ENCODE peak calls at places on chromosomes 5 and 9, in four cellular contexts. M is K562, S is HepG2, L is H1. B is an unnamed sample.
A peak's percentile ranks its signal among the peaks of the same experiment; 100 is the strongest.

GRCh38 chr9:82790868-82791267 is 272.1 kb downstream of the RASEF start:
- DNase-seq in M (no peak), S (no peak), L (no peak), B (no peak)

GRCh38 chr5:107670927-107671741 is at the start of gene EFNA5:
- DNase-seq in M (no peak), S (no peak), L (no peak), B (no peak)

GRCh38 chr5:175851311-175851710 is 20.1 kb upstream of the CPLX2 start:
- DNase-seq in M (no peak), S (no peak), L (no peak), B (no peak)

GRCh38 chr5:113133573-113133972 is 157.0 kb downstream of the DCP2 start:
- DNase-seq in M (no peak), S (no peak), L (no peak), B (no peak)

GRCh38 chr9:94779101-94779500 is 52.6 kb downstream of the AOPEP start:
- DNase-seq in M (peak; percentile 24), S (no peak), L (no peak), B (no peak)

GRCh38 chr9:131854334-131854733 is 114.5 kb upstream of the RAPGEF1 start:
- DNase-seq in M (no peak), S (no peak), L (no peak), B (no peak)

GRCh38 chr9:6930827-6931226 is 173.1 kb downstream of the KDM4C start:
- DNase-seq in M (no peak), S (no peak), L (no peak), B (no peak)

GRCh38 chr5:14025566-14026276 is 81.2 kb upstream of the DNAH5 start:
- DNase-seq in M (no peak), S (no peak), L (no peak), B (no peak)

GRCh38 chr5:57979671-57980070 is 480.2 kb downstream of the PLK2 start:
- DNase-seq in M (no peak), S (no peak), L (no peak), B (no peak)

GRCh38 chr9:89096807-89097206 is 81.8 kb downstream of the SHC3 start:
- DNase-seq in M (no peak), S (no peak), L (no peak), B (no peak)

GRCh38 chr9:1722404-1722803 is 292.7 kb upstream of the SMARCA2 start:
- DNase-seq in M (no peak), S (no peak), L (no peak), B (no peak)

GRCh38 chr9:83299556-83299955 is 236.6 kb upstream of the RASEF start:
- DNase-seq in M (no peak), S (no peak), L (no peak), B (no peak)

GRCh38 chr9:124348831-124349230 is 66.4 kb downstream of the PSMB7 start:
- DNase-seq in M (no peak), S (no peak), L (no peak), B (no peak)

GRCh38 chr5:93746406-93747056 is 5.1 kb upstream of the POU5F2 start:
- DNase-seq in M (no peak), S (no peak), L (no peak), B (no peak)

GRCh38 chr5:135458921-135459331 is 6.8 kb upstream of the TIFAB start:
- DNase-seq in M (peak; percentile 55), S (no peak), L (no peak), B (no peak)

GRCh38 chr9:18189876-18190670 is 283.9 kb upstream of the ADAMTSL1 start:
- DNase-seq in M (no peak), S (no peak), L (no peak), B (no peak)

GRCh38 chr9:125446581-125447094 is 185.0 kb downstream of the GAPVD1 start:
- DNase-seq in M (no peak), S (no peak), L (no peak), B (peak; percentile 92)

GRCh38 chr9:7137040-7137439 is 379.3 kb downstream of the KDM4C start:
- DNase-seq in M (no peak), S (no peak), L (no peak), B (no peak)

GRCh38 chr5:78827725-78828124 is 157.4 kb downstream of the ARSB start:
- DNase-seq in M (no peak), S (no peak), L (no peak), B (no peak)

GRCh38 chr9:91158946-91159345 is 202.8 kb downstream of the AUH start:
- DNase-seq in M (no peak), S (no peak), L (no peak), B (no peak)

GRCh38 chr9:132372177-132373095 is 17.6 kb upstream of the SETX start:
- DNase-seq in M (peak; percentile 17), S (no peak), L (no peak), B (no peak)

GRCh38 chr9:123418052-123418430 is 62.0 kb downstream of the CRB2 start:
- DNase-seq in M (no peak), S (no peak), L (no peak), B (no peak)

GRCh38 chr5:96790851-96791513 is 16.8 kb downstream of the ERAP1 start:
- DNase-seq in M (no peak), S (no peak), L (no peak), B (no peak)

GRCh38 chr9:35313911-35314310 is 152.1 kb downstream of the UNC13B start:
- DNase-seq in M (no peak), S (no peak), L (no peak), B (no peak)

GRCh38 chr5:53874409-53874808 is 314.0 kb downstream of the NDUFS4 start:
- DNase-seq in M (peak; percentile 22), S (no peak), L (no peak), B (no peak)

GRCh38 chr5:154945695-154946301 is 4.9 kb downstream of the MRPL22 start:
- DNase-seq in M (no peak), S (no peak), L (no peak), B (no peak)

GRCh38 chr5:88883566-88884434 is 816 bp upstream of the MEF2C start:
- DNase-seq in M (peak; percentile 58), S (no peak), L (no peak), B (no peak)

GRCh38 chr5:128101676-128102075 is 18.1 kb downstream of the SLC12A2 start:
- DNase-seq in M (no peak), S (no peak), L (no peak), B (no peak)

GRCh38 chr9:133121200-133122166 is at the start of gene RALGDS:
- DNase-seq in M (peak; percentile 99), S (peak; percentile 61), L (peak; percentile 38), B (no peak)

GRCh38 chr5:37490931-37491330 is 111.8 kb downstream of the WDR70 start:
- DNase-seq in M (no peak), S (no peak), L (no peak), B (no peak)

GRCh38 chr9:126361810-126362238 is 35.2 kb downstream of the MVB12B start:
- DNase-seq in M (no peak), S (no peak), L (no peak), B (no peak)

GRCh38 chr5:160001051-160001450 is 7.9 kb upstream of the TTC1 start:
- DNase-seq in M (no peak), S (no peak), L (no peak), B (no peak)

GRCh38 chr9:33202552-33203300 is 35.6 kb upstream of the B4GALT1 start:
- DNase-seq in M (no peak), S (no peak), L (no peak), B (peak; percentile 72)

GRCh38 chr5:37111426-37112382 is 137.5 kb downstream of the CPLANE1 start:
- DNase-seq in M (no peak), S (no peak), L (no peak), B (peak; percentile 64)

GRCh38 chr9:93525476-93525875 is 50.9 kb upstream of the PHF2 start:
- DNase-seq in M (peak; percentile 47), S (no peak), L (no peak), B (no peak)
- TF ChIP-seq HDAC2 in M (no peak), S (no peak), L (no peak), B (no peak)

DNA sequence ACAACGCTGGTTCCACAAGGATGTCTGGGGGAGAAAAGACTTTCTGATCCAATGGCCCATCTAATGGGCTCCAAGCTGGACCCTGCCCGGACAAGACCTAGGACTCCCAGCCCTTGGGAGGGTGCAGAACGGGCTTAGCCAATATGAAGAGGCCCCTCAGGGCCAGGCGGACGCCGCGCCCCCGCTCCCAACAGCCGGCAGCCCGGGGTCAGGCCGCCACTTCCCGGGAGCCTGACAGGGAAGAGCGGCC is 493 bp downstream of the P4HA2 start:
- DNase-seq in M (no peak), S (no peak), L (no peak), B (no peak)
- TF ChIP-seq YY1 in M (no peak), S (no peak), L (no peak), B (no peak)

GRCh38 chr5:39486361-39486760 is 61.6 kb upstream of the DAB2 start:
- DNase-seq in M (no peak), S (no peak), L (no peak), B (no peak)

GRCh38 chr5:39491210-39491609 is 66.4 kb upstream of the DAB2 start:
- DNase-seq in M (no peak), S (no peak), L (no peak), B (no peak)

GRCh38 chr5:39494099-39494498 is 69.3 kb upstream of the DAB2 start:
- DNase-seq in M (no peak), S (no peak), L (no peak), B (no peak)

GRCh38 chr5:39485075-39485474 is 60.3 kb upstream of the DAB2 start:
- DNase-seq in M (no peak), S (no peak), L (no peak), B (no peak)

GRCh38 chr5:39489263-39489662 is 64.5 kb upstream of the DAB2 start:
- DNase-seq in M (no peak), S (no peak), L (no peak), B (no peak)
- TF ChIP-seq HDAC2 in M (no peak), S (no peak), L (no peak), B (no peak)

DNA sequence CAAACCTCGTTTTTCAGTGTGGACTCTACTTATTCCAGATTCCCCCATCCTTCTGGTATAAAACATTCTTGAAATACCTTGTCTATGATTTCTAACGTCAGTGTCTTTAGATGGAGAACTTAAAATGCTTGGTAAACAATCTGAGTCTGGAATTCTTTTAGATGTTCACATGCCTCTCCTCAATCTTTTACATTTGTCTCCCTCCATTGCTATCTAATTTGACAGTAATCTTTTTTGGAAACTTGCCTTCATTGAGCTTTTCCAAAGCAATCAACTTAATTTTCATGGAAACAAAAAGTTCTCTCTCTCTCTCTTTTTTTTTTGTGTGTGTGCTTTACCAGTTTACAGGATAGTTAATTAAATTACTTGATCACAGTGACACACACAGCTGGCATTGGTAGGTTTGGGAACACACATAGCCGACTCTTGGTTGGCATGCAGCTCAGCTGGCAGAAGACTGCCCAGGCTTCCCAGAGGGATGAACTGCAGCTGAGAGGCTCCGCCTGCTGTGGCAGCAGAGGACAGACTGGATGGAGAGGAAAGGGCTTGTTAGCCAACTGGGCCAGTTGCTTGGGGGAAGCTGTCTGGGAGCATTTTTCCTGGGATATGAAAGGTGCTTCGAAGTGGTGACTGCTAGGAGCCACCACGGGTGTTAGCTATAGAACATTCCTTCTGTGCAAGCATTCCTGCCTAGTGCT is 271.3 kb downstream of the ZSWIM6 start:
- DNase-seq in M (no peak), S (no peak), L (no peak), B (no peak)
- TF ChIP-seq YY1 in M (no peak), S (no peak), L (no peak), B (no peak)

GRCh38 chr5:1006656-1007071 is 1.9 kb upstream of the NKD2 start:
- DNase-seq in M (no peak), S (no peak), L (no peak), B (no peak)
- TF ChIP-seq HDAC2 in M (no peak), S (no peak), L (no peak), B (no peak)